ENCODE peak calls at places on chromosomes 7 and 10, in seven cellular contexts. One of them, this sample, is unnamed.

GRCh38 chr7:151249732-151250072 is 1.2 kb upstream of the SMARCD3 start:
- DNase-seq in right atrium auricular region: no peak
- DNase-seq in PC-3: no peak
- DNase-seq in H1: no peak
- DNase-seq in cardiac muscle cell: peak; percentile 80
- DNase-seq in neural progenitor cell: peak; percentile 68
- DNase-seq in HCT116: peak; percentile 48
- DNase-seq in this sample: no peak

GRCh38 chr7:96320437-96320836 is 1.5 kb downstream of the SLC25A13 start:
- DNase-seq in right atrium auricular region: no peak
- DNase-seq in PC-3: no peak
- DNase-seq in H1: no peak
- DNase-seq in cardiac muscle cell: peak; percentile 8
- DNase-seq in neural progenitor cell: no peak
- DNase-seq in HCT116: no peak
- DNase-seq in this sample: no peak

GRCh38 chr7:155237297-155237696 is 60.4 kb upstream of the INSIG1 start:
- DNase-seq in right atrium auricular region: no peak
- DNase-seq in PC-3: peak; percentile 33
- DNase-seq in H1: no peak
- DNase-seq in cardiac muscle cell: no peak
- DNase-seq in neural progenitor cell: no peak
- DNase-seq in HCT116: no peak
- DNase-seq in this sample: no peak

GRCh38 chr7:121599887-121600286 is 203.8 kb upstream of the FAM3C start:
- DNase-seq in right atrium auricular region: no peak
- DNase-seq in PC-3: no peak
- DNase-seq in H1: no peak
- DNase-seq in cardiac muscle cell: no peak
- DNase-seq in neural progenitor cell: no peak
- DNase-seq in HCT116: no peak
- DNase-seq in this sample: no peak

GRCh38 chr10:132143162-132143561 is 43.6 kb upstream of the DPYSL4 start:
- DNase-seq in right atrium auricular region: no peak
- DNase-seq in PC-3: no peak
- DNase-seq in H1: no peak
- DNase-seq in cardiac muscle cell: no peak
- DNase-seq in neural progenitor cell: peak; percentile 33
- DNase-seq in HCT116: no peak
- DNase-seq in this sample: no peak

GRCh38 chr7:143222782-143223181 is 945 bp downstream of the TAS2R40 start:
- DNase-seq in right atrium auricular region: no peak
- DNase-seq in PC-3: no peak
- DNase-seq in H1: no peak
- DNase-seq in cardiac muscle cell: no peak
- DNase-seq in neural progenitor cell: no peak
- DNase-seq in HCT116: no peak
- DNase-seq in this sample: no peak

GRCh38 chr7:54581511-54581910 is 39.3 kb downstream of the VSTM2A start:
- DNase-seq in right atrium auricular region: no peak
- DNase-seq in PC-3: peak; percentile 30
- DNase-seq in H1: no peak
- DNase-seq in cardiac muscle cell: no peak
- DNase-seq in neural progenitor cell: no peak
- DNase-seq in HCT116: no peak
- DNase-seq in this sample: no peak

GRCh38 chr7:105794741-105795729 is 81.4 kb downstream of the ATXN7L1 start:
- DNase-seq in right atrium auricular region: no peak
- DNase-seq in PC-3: peak; percentile 96
- DNase-seq in H1: no peak
- DNase-seq in cardiac muscle cell: no peak
- DNase-seq in neural progenitor cell: no peak
- DNase-seq in HCT116: no peak
- DNase-seq in this sample: no peak

GRCh38 chr10:45035673-45036072 is 35.0 kb downstream of the ZNF22 start:
- DNase-seq in right atrium auricular region: no peak
- DNase-seq in PC-3: no peak
- DNase-seq in H1: no peak
- DNase-seq in cardiac muscle cell: no peak
- DNase-seq in neural progenitor cell: no peak
- DNase-seq in HCT116: no peak
- DNase-seq in this sample: no peak

GRCh38 chr10:51047857-51048256 is 26.4 kb upstream of the PRKG1 start:
- DNase-seq in right atrium auricular region: no peak
- DNase-seq in PC-3: peak; percentile 41
- DNase-seq in H1: no peak
- DNase-seq in cardiac muscle cell: no peak
- DNase-seq in neural progenitor cell: no peak
- DNase-seq in HCT116: no peak
- DNase-seq in this sample: no peak
- TF ChIP-seq CTCF in right atrium auricular region: no peak
- TF ChIP-seq CTCF in PC-3: peak; percentile 58
- TF ChIP-seq CTCF in H1: no peak
- TF ChIP-seq CTCF in cardiac muscle cell: peak; percentile 18
- TF ChIP-seq CTCF in neural progenitor cell: no peak
- TF ChIP-seq CTCF in HCT116: no peak
- TF ChIP-seq CTCF in this sample: no peak

DNA sequence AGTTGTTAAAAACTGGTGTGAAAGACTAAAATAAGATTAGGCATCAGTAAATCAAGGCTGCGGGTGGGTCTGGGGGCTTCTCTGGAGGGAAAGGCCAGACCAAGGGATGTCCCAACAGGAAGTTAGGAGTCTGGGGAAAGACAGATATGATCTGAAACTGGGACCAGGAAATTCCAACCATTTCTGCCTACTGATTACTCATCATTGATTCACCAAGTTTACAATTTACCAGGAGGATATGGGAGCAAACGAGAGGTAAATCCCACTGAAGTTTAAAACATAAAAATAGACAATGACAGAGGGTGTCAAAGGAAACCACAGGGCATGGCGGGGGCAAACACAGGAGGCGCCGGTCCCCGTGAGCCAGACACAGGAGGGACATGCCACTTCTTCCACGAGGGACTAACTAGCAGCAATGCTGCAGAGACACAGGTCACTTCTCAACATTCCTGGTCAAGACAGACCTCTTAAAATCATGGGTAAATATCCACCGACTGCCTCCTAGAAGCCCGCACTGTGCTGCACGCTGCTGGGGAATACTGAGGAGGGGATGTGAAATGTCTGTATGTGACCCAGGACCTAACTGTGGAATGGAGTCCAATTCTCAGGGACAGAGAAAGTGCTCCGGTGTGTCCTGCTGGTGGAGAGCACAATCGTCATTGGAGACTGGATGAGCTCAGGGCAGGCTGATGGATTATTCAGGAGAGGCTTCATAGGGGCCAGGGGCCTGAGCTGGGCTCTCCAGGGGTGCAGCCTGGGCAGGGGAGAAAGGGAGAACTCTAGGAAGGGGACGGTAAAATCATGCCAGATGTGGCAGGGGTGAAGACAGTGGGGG is 153.4 kb upstream of the KLF14 start:
- DNase-seq in right atrium auricular region: no peak
- DNase-seq in PC-3: peak; percentile 91
- DNase-seq in H1: peak; percentile 14
- DNase-seq in cardiac muscle cell: no peak
- DNase-seq in neural progenitor cell: no peak
- DNase-seq in HCT116: peak; percentile 80
- DNase-seq in this sample: no peak
- H3K4me1 ChIP-seq in right atrium auricular region: no peaks in the 10 kb centered on the region
- H3K4me1 ChIP-seq in PC-3: peaks cover 68% of the 10 kb centered on the region
- H3K4me1 ChIP-seq in H1: no peaks in the 10 kb centered on the region
- H3K4me1 ChIP-seq in cardiac muscle cell: no peaks in the 10 kb centered on the region
- H3K4me1 ChIP-seq in neural progenitor cell: peaks cover 14% of the 10 kb centered on the region
- H3K4me1 ChIP-seq in HCT116: peaks cover 97% of the 10 kb centered on the region
- H3K4me1 ChIP-seq in this sample: peaks cover 11% of the 10 kb centered on the region

GRCh38 chr7:27113991-27114866 is 11.7 kb upstream of the HOXA2 start:
- DNase-seq in right atrium auricular region: no peak
- DNase-seq in PC-3: peak; percentile 55
- DNase-seq in H1: peak; percentile 52
- DNase-seq in cardiac muscle cell: no peak
- DNase-seq in neural progenitor cell: no peak
- DNase-seq in HCT116: no peak
- DNase-seq in this sample: peak; percentile 69
- H3K4me3 ChIP-seq in right atrium auricular region: peak overlapping the region; percentile 33
- H3K4me3 ChIP-seq in PC-3: peak overlapping the region; percentile 81
- H3K4me3 ChIP-seq in H1: no peak overlapping the region
- H3K4me3 ChIP-seq in cardiac muscle cell: peak overlapping the region; percentile 20
- H3K4me3 ChIP-seq in neural progenitor cell: no peak overlapping the region
- H3K4me3 ChIP-seq in HCT116: peak overlapping the region; percentile 60
- H3K4me3 ChIP-seq in this sample: peak overlapping the region; percentile 29

GRCh38 chr10:51400354-51401096 is 298.9 kb downstream of the CSTF2T start:
- DNase-seq in right atrium auricular region: no peak
- DNase-seq in PC-3: no peak
- DNase-seq in H1: no peak
- DNase-seq in cardiac muscle cell: no peak
- DNase-seq in neural progenitor cell: no peak
- DNase-seq in HCT116: no peak
- DNase-seq in this sample: no peak

GRCh38 chr10:51397244-51397643 is 302.2 kb downstream of the CSTF2T start:
- DNase-seq in right atrium auricular region: no peak
- DNase-seq in PC-3: no peak
- DNase-seq in H1: no peak
- DNase-seq in cardiac muscle cell: no peak
- DNase-seq in neural progenitor cell: no peak
- DNase-seq in HCT116: no peak
- DNase-seq in this sample: no peak

GRCh38 chr10:51403522-51403921 is 295.9 kb downstream of the CSTF2T start:
- DNase-seq in right atrium auricular region: no peak
- DNase-seq in PC-3: no peak
- DNase-seq in H1: no peak
- DNase-seq in cardiac muscle cell: no peak
- DNase-seq in neural progenitor cell: no peak
- DNase-seq in HCT116: no peak
- DNase-seq in this sample: no peak

GRCh38 chr10:51399840-51400239 is 299.6 kb downstream of the CSTF2T start:
- DNase-seq in right atrium auricular region: no peak
- DNase-seq in PC-3: no peak
- DNase-seq in H1: no peak
- DNase-seq in cardiac muscle cell: no peak
- DNase-seq in neural progenitor cell: no peak
- DNase-seq in HCT116: no peak
- DNase-seq in this sample: no peak

DNA sequence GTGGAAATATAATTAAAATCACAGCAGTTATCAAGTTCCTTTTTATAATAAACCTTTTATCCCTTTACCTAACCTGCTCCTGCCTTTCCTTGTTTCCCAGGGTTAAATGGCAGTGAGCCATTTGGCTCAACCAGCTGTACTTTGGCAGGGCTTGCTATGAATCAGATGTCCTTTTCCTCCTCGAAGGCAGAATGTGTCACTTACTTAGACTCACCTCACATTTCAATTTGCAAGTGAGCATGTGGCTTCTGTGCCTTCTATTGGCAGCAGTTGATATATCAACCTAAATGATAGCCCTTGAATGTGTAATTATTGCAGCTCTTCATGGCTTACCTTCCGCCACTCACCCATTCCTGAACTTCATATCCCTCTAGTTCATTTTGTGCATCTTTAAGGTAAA is 301.7 kb downstream of the CSTF2T start:
- DNase-seq in right atrium auricular region: peak; percentile 67
- DNase-seq in PC-3: peak; percentile 100
- DNase-seq in H1: no peak
- DNase-seq in cardiac muscle cell: no peak
- DNase-seq in neural progenitor cell: no peak
- DNase-seq in HCT116: no peak
- DNase-seq in this sample: peak; percentile 84
- TF ChIP-seq CTCF in right atrium auricular region: no peak
- TF ChIP-seq CTCF in PC-3: peak; percentile 83
- TF ChIP-seq CTCF in H1: no peak
- TF ChIP-seq CTCF in cardiac muscle cell: no peak
- TF ChIP-seq CTCF in neural progenitor cell: no peak
- TF ChIP-seq CTCF in HCT116: no peak
- TF ChIP-seq CTCF in this sample: peak; percentile 29

GRCh38 chr7:100212631-100213286 is 7.0 kb upstream of the PVRIG start:
- DNase-seq in right atrium auricular region: no peak
- DNase-seq in PC-3: no peak
- DNase-seq in H1: no peak
- DNase-seq in cardiac muscle cell: no peak
- DNase-seq in neural progenitor cell: no peak
- DNase-seq in HCT116: no peak
- DNase-seq in this sample: peak; percentile 47
- H3K4me1 ChIP-seq in right atrium auricular region: no peaks in the 10 kb centered on the region
- H3K4me1 ChIP-seq in PC-3: peaks cover 7% of the 10 kb centered on the region
- H3K4me1 ChIP-seq in H1: peaks cover 4% of the 10 kb centered on the region
- H3K4me1 ChIP-seq in cardiac muscle cell: peaks cover 4% of the 10 kb centered on the region
- H3K4me1 ChIP-seq in neural progenitor cell: peaks cover 6% of the 10 kb centered on the region
- H3K4me1 ChIP-seq in HCT116: peaks cover 5% of the 10 kb centered on the region
- H3K4me1 ChIP-seq in this sample: peaks cover 9% of the 10 kb centered on the region

GRCh38 chr10:78511324-78512204 is 477.9 kb downstream of the RPS24 start:
- DNase-seq in right atrium auricular region: no peak
- DNase-seq in PC-3: no peak
- DNase-seq in H1: no peak
- DNase-seq in cardiac muscle cell: no peak
- DNase-seq in neural progenitor cell: no peak
- DNase-seq in HCT116: no peak
- DNase-seq in this sample: no peak
- H3K4me3 ChIP-seq in right atrium auricular region: no peak overlapping the region
- H3K4me3 ChIP-seq in PC-3: no peak overlapping the region
- H3K4me3 ChIP-seq in H1: no peak overlapping the region
- H3K4me3 ChIP-seq in cardiac muscle cell: no peak overlapping the region
- H3K4me3 ChIP-seq in neural progenitor cell: no peak overlapping the region
- H3K4me3 ChIP-seq in HCT116: no peak overlapping the region
- H3K4me3 ChIP-seq in this sample: no peak overlapping the region

GRCh38 chr10:44023517-44023916 is 361.4 kb downstream of the CXCL12 start:
- DNase-seq in right atrium auricular region: no peak
- DNase-seq in PC-3: no peak
- DNase-seq in H1: no peak
- DNase-seq in cardiac muscle cell: no peak
- DNase-seq in neural progenitor cell: no peak
- DNase-seq in HCT116: no peak
- DNase-seq in this sample: no peak

GRCh38 chr10:44022203-44022602 is 362.7 kb downstream of the CXCL12 start:
- DNase-seq in right atrium auricular region: no peak
- DNase-seq in PC-3: no peak
- DNase-seq in H1: no peak
- DNase-seq in cardiac muscle cell: no peak
- DNase-seq in neural progenitor cell: no peak
- DNase-seq in HCT116: no peak
- DNase-seq in this sample: no peak

GRCh38 chr10:44017483-44018145 is 367.3 kb downstream of the CXCL12 start:
- DNase-seq in right atrium auricular region: no peak
- DNase-seq in PC-3: peak; percentile 6
- DNase-seq in H1: no peak
- DNase-seq in cardiac muscle cell: no peak
- DNase-seq in neural progenitor cell: no peak
- DNase-seq in HCT116: no peak
- DNase-seq in this sample: no peak

GRCh38 chr10:44016589-44017482 is 368.1 kb downstream of the CXCL12 start:
- DNase-seq in right atrium auricular region: no peak
- DNase-seq in PC-3: no peak
- DNase-seq in H1: no peak
- DNase-seq in cardiac muscle cell: no peak
- DNase-seq in neural progenitor cell: no peak
- DNase-seq in HCT116: no peak
- DNase-seq in this sample: no peak

GRCh38 chr10:44020322-44021111 is 364.4 kb downstream of the CXCL12 start:
- DNase-seq in right atrium auricular region: no peak
- DNase-seq in PC-3: no peak
- DNase-seq in H1: no peak
- DNase-seq in cardiac muscle cell: no peak
- DNase-seq in neural progenitor cell: no peak
- DNase-seq in HCT116: no peak
- DNase-seq in this sample: no peak
- TF ChIP-seq CTCF in right atrium auricular region: no peak
- TF ChIP-seq CTCF in PC-3: no peak
- TF ChIP-seq CTCF in H1: no peak
- TF ChIP-seq CTCF in cardiac muscle cell: no peak
- TF ChIP-seq CTCF in neural progenitor cell: no peak
- TF ChIP-seq CTCF in HCT116: no peak
- TF ChIP-seq CTCF in this sample: no peak

This sample was measured in Peyer's patch.